ENCODE peak calls at places on chromosomes 1 and 21, in seven cellular contexts. L, E, P, H, C, R and T are unnamed samples.

GRCh38 chr1:26322042-26322331 is 4.2 kb downstream of the CD52 start:
- DNase-seq in E (no peak), P (no peak), H (no peak), R (no peak), L (no peak), C (no peak), T (no peak)

GRCh38 chr1:90768098-90768497 is 51.0 kb upstream of the BARHL2 start:
- DNase-seq in H (no peak), C (no peak), E (no peak), L (no peak), P (no peak), R (no peak), T (no peak)

GRCh38 chr1:223832637-223832943 is 13.2 kb downstream of the TP53BP2 start:
- DNase-seq in P (no peak), L (no peak), R (no peak), E (no peak), H (no peak), C (no peak), T (no peak)

GRCh38 chr1:15212216-15212988 is 34.6 kb upstream of the FHAD1 start:
- DNase-seq in H (no peak), P (no peak), E (peak), R (no peak), C (no peak), L (no peak), T (no peak)

GRCh38 chr1:46615735-46616134 is 876 bp downstream of the MOB3C start:
- DNase-seq in C (no peak), R (no peak), L (no peak), H (no peak), P (no peak), E (no peak), T (no peak)

GRCh38 chr1:12153181-12153785 is 13.5 kb upstream of the TNFRSF1B start:
- DNase-seq in P (peak), C (no peak), R (no peak), L (peak), H (no peak), E (peak), T (no peak)

GRCh38 chr1:173113015-173113741 is 62.4 kb upstream of the TNFSF18 start:
- DNase-seq in P (peak), E (no peak), C (peak), L (no peak), R (peak), H (no peak), T (no peak)

GRCh38 chr1:2801535-2802291 is at the start of gene TTC34:
- DNase-seq in C (peak), P (no peak), H (peak), E (peak), R (peak), L (no peak), T (peak)

GRCh38 chr1:25492323-25492722 is 51.1 kb upstream of the LDLRAP1 start:
- DNase-seq in E (no peak), P (no peak), L (no peak), R (no peak), H (no peak), C (no peak), T (no peak)

GRCh38 chr1:53373246-53373645 is 45.4 kb upstream of the LRP8 start:
- DNase-seq in C (no peak), P (no peak), H (no peak), L (no peak), E (no peak), R (no peak), T (no peak)

GRCh38 chr1:85692730-85693314 is 15.4 kb downstream of the ZNHIT6 start:
- DNase-seq in E (no peak), C (peak), R (peak), H (peak), L (no peak), P (peak), T (peak)

GRCh38 chr1:28883242-28883616 is 31.1 kb upstream of the EPB41 start:
- DNase-seq in E (no peak), H (no peak), L (no peak), P (no peak), R (no peak), C (no peak), T (no peak)

GRCh38 chr1:228958121-228958520 is 222.8 kb downstream of the RHOU start:
- DNase-seq in H (no peak), L (no peak), C (no peak), P (no peak), R (no peak), E (no peak), T (no peak)

GRCh38 chr21:38669186-38669585 is 136.5 kb upstream of the ETS2 start:
- DNase-seq in C (peak), R (no peak), L (no peak), H (peak), E (no peak), P (peak), T (peak)

GRCh38 chr1:37811027-37811655 is 3.1 kb upstream of the YRDC start:
- DNase-seq in R (peak), E (peak), H (peak), P (peak), L (peak), C (peak), T (peak)

GRCh38 chr1:100065183-100065968 is 67.4 kb downstream of the SASS6 start:
- DNase-seq in L (no peak), R (no peak), E (no peak), C (no peak), H (no peak), P (no peak), T (peak)

GRCh38 chr1:110513511-110513910 is 5.5 kb downstream of the KCNA10 start:
- DNase-seq in R (no peak), L (no peak), E (no peak), H (no peak), P (no peak), C (no peak), T (no peak)

GRCh38 chr1:235929216-235929615 is 62.5 kb upstream of the LYST start:
- DNase-seq in R (no peak), E (no peak), C (no peak), P (no peak), L (no peak), H (no peak), T (no peak)
- H3K27ac ChIP-seq in R (no peak), E (no peak), C (no peak), P (no peak), L (no peak), H (no peak), T (no peak)

GRCh38 chr1:153614906-153615305 is 1.2 kb downstream of the S100A14 start:
- DNase-seq in H (no peak), L (no peak), P (no peak), R (no peak), E (no peak), C (no peak), T (no peak)

GRCh38 chr1:153616144-153616884 is at the start of gene S100A14:
- DNase-seq in H (no peak), L (no peak), E (peak), P (no peak), C (peak), R (peak), T (peak)

GRCh38 chr1:153615406-153615805 is 719 bp downstream of the S100A14 start:
- DNase-seq in H (no peak), E (no peak), P (no peak), C (no peak), L (no peak), R (no peak), T (no peak)

GRCh38 chr1:153617677-153618076 is 1.6 kb upstream of the S100A14 start:
- DNase-seq in H (no peak), P (no peak), R (peak), E (peak), C (no peak), L (no peak), T (peak)

GRCh38 chr1:153616885-153617428 is 832 bp upstream of the S100A14 start:
- DNase-seq in R (no peak), C (no peak), P (no peak), L (no peak), H (no peak), E (no peak), T (peak)
- H3K27ac ChIP-seq in R (peak), C (peak), P (no peak), L (no peak), H (no peak), E (peak), T (peak)

DNA sequence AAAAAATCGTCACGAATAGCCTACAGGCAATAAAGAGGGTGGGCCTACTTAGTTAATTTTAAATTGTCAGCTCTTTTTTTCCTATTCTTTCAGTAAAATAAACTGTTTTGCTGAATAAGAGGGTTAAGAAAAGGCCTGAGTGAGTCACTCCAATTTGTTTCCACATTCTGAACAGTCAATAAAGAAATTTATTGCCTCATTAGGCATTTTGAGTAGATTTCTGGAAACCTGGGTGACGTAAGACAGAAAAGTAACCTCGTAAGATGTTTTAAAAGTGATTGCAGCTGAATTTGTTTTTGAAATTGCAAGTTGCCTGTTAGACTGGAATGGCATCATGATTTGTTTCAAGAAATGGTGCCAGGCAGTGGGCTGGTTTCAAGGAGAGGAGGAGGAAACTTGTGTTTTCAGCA is 439.3 kb downstream of the USP25 start:
- DNase-seq in E (no peak), H (no peak), C (no peak), R (no peak), P (peak), L (no peak), T (no peak)
- H3K27ac ChIP-seq in E (no peak), H (no peak), C (no peak), R (no peak), P (no peak), L (no peak), T (no peak)

DNA sequence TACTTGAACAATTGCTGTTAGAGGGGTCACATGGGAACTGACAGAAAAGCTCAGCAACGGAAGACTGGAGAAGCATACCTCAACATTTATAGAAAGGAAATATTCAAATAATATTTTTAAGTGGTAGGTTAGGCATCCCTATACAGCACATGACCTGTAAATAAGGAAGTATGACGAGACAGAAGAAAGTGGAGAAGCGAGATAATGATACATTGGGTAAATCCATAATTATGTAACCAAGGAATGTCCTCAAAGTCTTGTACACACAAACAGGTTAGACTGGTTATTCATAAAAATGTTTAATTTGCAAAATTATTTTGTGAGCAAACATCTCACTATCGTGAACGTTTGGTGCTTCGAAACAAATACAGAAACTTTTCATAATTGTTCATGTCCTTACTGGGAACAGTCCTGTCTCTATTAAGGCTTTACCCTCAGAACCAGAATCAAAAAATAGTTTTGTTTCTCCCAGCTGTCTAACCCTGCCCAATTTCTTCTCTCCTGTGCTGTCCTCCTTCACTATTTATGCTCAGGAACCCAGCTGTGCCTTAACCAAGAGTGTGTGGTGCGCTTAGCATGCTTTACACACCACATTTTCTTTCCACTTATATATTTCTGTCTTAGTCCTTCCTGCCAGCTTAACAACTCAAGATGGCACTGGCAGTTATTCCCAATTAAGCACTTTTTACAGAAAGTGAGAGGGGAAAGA is 10.2 kb downstream of the KMO start:
- DNase-seq in H (no peak), R (no peak), P (no peak), C (no peak), L (no peak), E (no peak), T (no peak)
- H3K27ac ChIP-seq in H (no peak), R (no peak), P (no peak), C (no peak), L (no peak), E (no peak), T (no peak)

GRCh38 chr1:66354311-66354922 is 179.5 kb upstream of the SGIP1 start:
- DNase-seq in C (no peak), L (no peak), R (no peak), P (peak), H (no peak), E (no peak), T (no peak)
- H3K27ac ChIP-seq in C (no peak), L (no peak), R (peak), P (peak), H (no peak), E (peak), T (no peak)

GRCh38 chr21:32425628-32426027 is 13.1 kb downstream of the EVA1C start:
- DNase-seq in L (no peak), E (no peak), R (no peak), C (no peak), H (no peak), P (no peak), T (no peak)
- H3K27ac ChIP-seq in L (no peak), E (no peak), R (no peak), C (peak), H (no peak), P (no peak), T (no peak)

DNA sequence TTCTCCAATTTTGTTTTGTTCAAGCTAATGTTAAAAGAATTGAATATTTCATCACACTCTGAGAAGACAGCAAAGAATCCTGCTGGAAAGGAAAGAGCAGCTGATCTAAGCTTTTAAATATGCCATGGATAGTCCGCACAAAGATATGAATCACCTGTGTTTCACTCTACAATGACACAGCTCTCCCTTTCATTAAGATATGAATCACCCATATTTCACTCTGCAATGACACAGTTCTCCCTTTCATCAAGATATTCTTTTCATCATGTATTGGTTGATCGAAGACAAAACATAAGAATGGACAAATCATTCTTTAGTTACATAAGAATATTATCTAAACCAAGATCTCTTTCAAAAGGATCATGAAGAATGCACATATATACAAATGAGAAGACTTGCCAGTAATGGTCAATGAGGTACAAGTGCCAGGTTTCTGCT is 367.3 kb downstream of the SMYD3 start:
- DNase-seq in P (peak), L (no peak), R (peak), E (no peak), H (peak), C (peak), T (no peak)
- H3K27ac ChIP-seq in P (no peak), L (no peak), R (peak), E (no peak), H (no peak), C (no peak), T (no peak)

GRCh38 chr1:64340361-64340760 is 129.6 kb upstream of the CACHD1 start:
- DNase-seq in C (no peak), R (no peak), P (no peak), L (no peak), H (no peak), E (no peak), T (no peak)
- H3K27ac ChIP-seq in C (no peak), R (no peak), P (no peak), L (no peak), H (no peak), E (no peak), T (no peak)

DNA sequence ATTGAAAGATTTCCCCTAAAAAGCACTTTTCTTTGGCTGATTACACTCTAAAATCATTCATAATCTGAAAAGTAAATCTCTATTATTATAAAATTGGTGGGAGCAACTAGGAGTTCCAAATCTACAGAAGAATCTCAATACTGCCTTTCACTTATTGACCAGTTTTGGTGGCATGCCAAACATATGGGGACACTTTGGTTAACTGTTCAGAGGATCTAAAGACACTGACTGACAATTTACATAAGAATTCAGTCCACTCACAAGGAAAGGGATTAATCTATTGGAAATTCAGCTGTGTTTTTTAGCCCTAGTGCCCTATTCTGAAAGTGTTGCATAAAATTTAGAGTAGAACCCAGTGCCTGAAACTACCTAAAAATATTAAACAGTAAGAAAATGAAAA is 113.6 kb downstream of the LRRC40 start:
- DNase-seq in H (no peak), E (no peak), R (no peak), C (no peak), P (no peak), L (no peak), T (no peak)
- H3K27ac ChIP-seq in H (no peak), E (no peak), R (no peak), C (no peak), P (no peak), L (no peak), T (no peak)

GRCh38 chr1:116290085-116290670 is 82.9 kb upstream of the ATP1A1 start:
- DNase-seq in L (no peak), C (peak), P (no peak), H (no peak), R (no peak), E (no peak), T (no peak)
- H3K27ac ChIP-seq in L (no peak), C (peak), P (no peak), H (no peak), R (no peak), E (no peak), T (no peak)